ENCODE peak calls at places on chromosomes 6 and 20, in five cellular contexts. G, B, Y, L and K are unnamed samples.

GRCh38 chr6:16136536-16137450 is 7.9 kb downstream of the MYLIP start:
- DNase-seq in G (peak; percentile 45), B (peak; percentile 93), Y (no peak), L (no peak), K (peak; percentile 79)

GRCh38 chr20:2234788-2235187 is 61.0 kb upstream of the TGM3 start:
- DNase-seq in G (no peak), B (peak; percentile 27), Y (no peak), L (no peak), K (no peak)

GRCh38 chr20:35768731-35769664 is 2.8 kb upstream of the PHF20 start:
- DNase-seq in G (peak; percentile 33), B (peak; percentile 95), Y (peak; percentile 87), L (peak; percentile 33), K (peak; percentile 99)

GRCh38 chr6:96016781-96017180 is 1.0 kb downstream of the FUT9 start:
- DNase-seq in G (no peak), B (no peak), Y (no peak), L (no peak), K (no peak)

GRCh38 chr6:91534614-91535013 is 947.7 kb upstream of the MAP3K7 start:
- DNase-seq in G (no peak), B (no peak), Y (no peak), L (no peak), K (no peak)

GRCh38 chr6:21593927-21594421 is 423 bp downstream of the SOX4 start:
- DNase-seq in G (no peak), B (peak; percentile 74), Y (peak; percentile 41), L (no peak), K (peak; percentile 26)

GRCh38 chr20:32446301-32447100 is 88.4 kb downstream of the ASXL1 start:
- DNase-seq in G (peak; percentile 30), B (no peak), Y (peak; percentile 6), L (no peak), K (no peak)

GRCh38 chr20:45927071-45927878 is 7.2 kb upstream of the PCIF1 start:
- DNase-seq in G (no peak), B (no peak), Y (no peak), L (no peak), K (no peak)

GRCh38 chr6:104955927-104956662 is 812 bp upstream of the LIN28B start:
- DNase-seq in G (no peak), B (no peak), Y (no peak), L (no peak), K (no peak)

GRCh38 chr6:99219788-99220187 is 129.7 kb downstream of the FAXC start:
- DNase-seq in G (no peak), B (no peak), Y (no peak), L (no peak), K (peak; percentile 25)

GRCh38 chr6:136166815-136167214 is 83.3 kb downstream of the MTFR2 start:
- DNase-seq in G (no peak), B (no peak), Y (no peak), L (no peak), K (no peak)

GRCh38 chr20:24683676-24684075 is 214.2 kb downstream of the SYNDIG1 start:
- DNase-seq in G (peak; percentile 12), B (peak; percentile 7), Y (no peak), L (no peak), K (no peak)

GRCh38 chr20:17762873-17763557 is 63.2 kb downstream of the BANF2 start:
- DNase-seq in G (no peak), B (no peak), Y (no peak), L (no peak), K (peak; percentile 22)

GRCh38 chr20:18992418-18992817 is 178.8 kb downstream of the SCP2D1 start:
- DNase-seq in G (no peak), B (no peak), Y (no peak), L (no peak), K (no peak)

GRCh38 chr6:13159295-13159694 is 169.0 kb downstream of the TBC1D7 start:
- DNase-seq in G (no peak), B (no peak), Y (no peak), L (no peak), K (no peak)

GRCh38 chr6:143745160-143746133 is 67.7 kb downstream of the PHACTR2 start:
- DNase-seq in G (no peak), B (peak; percentile 88), Y (peak; percentile 62), L (no peak), K (no peak)

GRCh38 chr6:30555428-30556005 is 772 bp downstream of the GNL1 start:
- DNase-seq in G (no peak), B (peak; percentile 44), Y (peak; percentile 55), L (peak; percentile 21), K (peak; percentile 31)

GRCh38 chr20:14820771-14821170 is 483.4 kb upstream of the FLRT3 start:
- DNase-seq in G (no peak), B (no peak), Y (no peak), L (no peak), K (no peak)

GRCh38 chr6:40640591-40641293 is 53.6 kb upstream of the LRFN2 start:
- DNase-seq in G (no peak), B (peak; percentile 0), Y (no peak), L (no peak), K (no peak)

DNA sequence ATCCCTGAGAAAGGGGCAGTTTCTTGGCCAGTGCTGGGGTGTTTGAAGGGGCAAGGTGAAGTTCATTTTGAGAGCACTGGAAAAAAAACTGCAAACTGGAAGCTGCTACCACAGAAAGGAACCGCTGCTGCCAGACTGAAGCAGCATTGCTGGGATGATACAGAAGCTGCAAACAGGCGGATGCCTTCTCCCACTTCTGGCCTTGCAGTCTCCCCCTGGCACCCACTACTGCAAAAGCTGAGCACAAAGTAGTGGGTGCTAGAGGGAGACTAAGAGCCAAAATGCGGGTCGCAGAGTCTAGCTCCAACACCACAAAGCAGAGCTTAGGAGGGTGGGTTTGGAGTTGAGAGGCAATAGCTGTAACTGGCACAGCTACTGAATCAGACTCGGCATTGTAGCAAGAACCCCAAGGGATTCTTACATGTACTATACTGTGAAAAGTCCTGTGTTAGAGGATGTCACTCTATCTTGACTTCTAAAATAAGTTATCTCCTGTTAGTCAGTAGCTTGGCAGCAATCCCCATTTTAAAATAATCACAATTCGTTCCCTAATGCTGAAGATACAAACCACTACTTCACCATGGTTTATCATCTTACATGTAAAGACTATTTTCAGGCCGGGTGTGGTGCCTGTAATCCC is 44.0 kb upstream of the COL21A1 start:
- DNase-seq in G (no peak), B (no peak), Y (no peak), L (no peak), K (no peak)
- H3K27ac ChIP-seq in G (no peak overlapping the region), B (no peak overlapping the region), Y (no peak overlapping the region), L (no peak overlapping the region), K (no peak overlapping the region)

GRCh38 chr6:26473429-26473757 is 15.6 kb downstream of the BTN2A1 start:
- DNase-seq in G (no peak), B (no peak), Y (no peak), L (no peak), K (no peak)
- H3K27ac ChIP-seq in G (peak overlapping the region; percentile 90), B (peak overlapping the region; percentile 77), Y (peak overlapping the region; percentile 93), L (no peak overlapping the region), K (no peak overlapping the region)

DNA sequence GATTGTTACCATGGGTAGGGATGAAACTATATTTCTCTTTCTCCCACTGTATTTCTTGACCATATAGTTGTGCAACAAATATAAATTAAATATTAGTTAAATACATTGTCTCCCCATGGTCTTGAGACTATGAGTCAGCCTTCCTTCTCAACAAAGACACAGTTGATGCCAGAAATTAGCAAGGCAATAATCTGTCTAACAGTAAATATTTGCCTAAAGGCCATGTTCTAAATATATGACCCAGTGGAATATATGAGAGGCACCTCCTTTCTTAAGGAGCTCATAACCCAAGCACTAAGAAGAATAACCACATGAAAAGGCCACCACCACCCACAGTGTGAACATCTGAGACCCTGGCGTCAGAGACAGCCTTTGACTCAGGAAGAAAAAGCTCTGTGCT is 85.4 kb upstream of the SSTR4 start:
- DNase-seq in G (no peak), B (no peak), Y (no peak), L (no peak), K (no peak)
- H3K27ac ChIP-seq in G (no peak overlapping the region), B (no peak overlapping the region), Y (no peak overlapping the region), L (no peak overlapping the region), K (no peak overlapping the region)

GRCh38 chr20:37282558-37282957 is 6.9 kb upstream of the MANBAL start:
- DNase-seq in G (no peak), B (peak; percentile 60), Y (peak; percentile 19), L (no peak), K (peak; percentile 73)
- H3K27ac ChIP-seq in G (no peak overlapping the region), B (no peak overlapping the region), Y (peak overlapping the region; percentile 52), L (no peak overlapping the region), K (no peak overlapping the region)

DNA sequence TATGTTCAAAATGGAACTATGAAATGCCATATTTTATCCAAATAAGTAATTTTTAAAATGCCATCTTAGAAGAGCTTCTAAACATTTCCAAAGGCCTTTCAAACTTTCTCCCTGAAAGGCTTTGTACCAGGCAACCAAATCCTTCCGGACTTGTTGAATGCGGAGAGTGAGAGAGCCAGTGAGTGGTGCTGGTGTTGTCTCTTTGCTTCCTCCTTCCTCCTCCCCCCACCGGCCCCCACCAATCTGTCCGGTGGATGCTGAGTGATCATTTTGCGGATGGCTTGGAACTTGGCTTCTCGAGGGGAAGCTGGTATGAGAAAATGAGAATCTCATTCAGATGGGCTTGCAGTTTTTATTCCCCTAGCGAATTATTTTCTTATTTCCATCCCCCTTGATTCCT is 97.3 kb downstream of the ANKRD60 start:
- DNase-seq in G (no peak), B (peak; percentile 64), Y (no peak), L (no peak), K (no peak)
- H3K27ac ChIP-seq in G (no peak overlapping the region), B (peak overlapping the region; percentile 15), Y (peak overlapping the region; percentile 23), L (no peak overlapping the region), K (peak overlapping the region; percentile 44)

DNA sequence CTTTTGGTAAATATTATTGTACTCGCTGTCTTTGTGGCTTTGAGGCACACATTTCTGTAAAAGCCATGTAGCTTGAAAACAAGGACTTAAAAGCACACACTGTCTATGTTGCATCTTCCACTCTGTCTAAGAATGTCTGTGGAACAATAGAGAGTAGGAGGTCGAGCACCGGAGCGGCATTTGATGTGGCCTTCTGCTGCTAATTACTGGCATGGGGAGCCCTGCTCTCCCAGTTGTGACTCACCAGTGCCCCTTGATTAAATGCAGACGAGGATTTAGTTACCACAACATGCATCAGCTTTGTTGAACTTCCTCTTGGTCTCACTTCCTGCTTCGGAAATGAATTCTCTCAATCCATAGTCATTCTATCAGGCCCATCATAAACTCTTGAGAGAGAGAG is 680.7 kb upstream of the SLC35B3 start:
- DNase-seq in G (no peak), B (peak; percentile 75), Y (no peak), L (no peak), K (no peak)
- H3K27ac ChIP-seq in G (no peak overlapping the region), B (peak overlapping the region; percentile 48), Y (no peak overlapping the region), L (no peak overlapping the region), K (no peak overlapping the region)

DNA sequence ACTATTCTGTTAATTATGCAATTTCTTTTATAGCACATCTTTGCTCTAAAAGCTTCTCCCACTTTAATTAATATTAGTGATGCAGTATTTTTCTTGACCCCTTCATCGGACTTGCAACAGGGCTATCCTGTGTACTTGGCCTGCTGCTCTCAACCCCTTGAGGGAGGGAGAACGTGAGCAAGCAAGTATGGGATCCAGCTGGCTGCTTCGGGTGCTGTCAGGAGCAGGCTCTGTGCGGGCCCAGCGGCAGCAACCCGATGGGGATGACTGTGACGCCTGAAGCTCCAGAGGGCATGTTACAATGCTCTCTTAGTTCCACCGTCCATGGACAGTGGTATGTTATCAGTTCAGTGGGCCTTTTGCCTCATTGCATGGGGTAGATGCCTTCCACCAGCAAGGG is 519.8 kb upstream of the CITED2 start:
- DNase-seq in G (no peak), B (no peak), Y (no peak), L (no peak), K (no peak)
- H3K27ac ChIP-seq in G (no peak overlapping the region), B (no peak overlapping the region), Y (no peak overlapping the region), L (no peak overlapping the region), K (no peak overlapping the region)